ENCODE peak calls at places on chromosomes 6 and 20, in five cellular contexts. D is psoas muscle, S is testis, W is mesenchymal stem cell, U is lower lobe of right lung. F is an unnamed sample. For H3K4me1 and H3K9me3, the result is how much of the 10 kb centered on the place peaks cover.

GRCh38 chr6:117272032-117272866 is 6.9 kb downstream of the VGLL2 start:
- DNase-seq in D (no peak), S (no peak), W (no peak), U (no peak), F (no peak)

GRCh38 chr6:151617539-151617938 is 123.7 kb downstream of the CCDC170 start:
- DNase-seq in D (no peak), S (no peak), W (no peak), U (no peak), F (no peak)

GRCh38 chr6:140052757-140053729 is 678.6 kb upstream of the CITED2 start:
- DNase-seq in D (peak), S (peak), W (peak), U (no peak), F (no peak)

GRCh38 chr20:26163890-26164289 is 467.2 kb upstream of the ZNF337 start:
- DNase-seq in D (no peak), S (no peak), W (peak), U (no peak), F (no peak)

GRCh38 chr20:46398963-46399362 is 7.5 kb downstream of the ELMO2 start:
- DNase-seq in D (no peak), S (no peak), W (no peak), U (no peak), F (no peak)

GRCh38 chr6:12094689-12095088 is 82.6 kb downstream of the HIVEP1 start:
- DNase-seq in D (no peak), S (no peak), W (no peak), U (no peak), F (no peak)

GRCh38 chr20:48387675-48388074 is 440.1 kb downstream of the PREX1 start:
- DNase-seq in D (no peak), S (no peak), W (no peak), U (no peak), F (no peak)

GRCh38 chr20:3515379-3516175 is 44.8 kb downstream of the ATRN start:
- DNase-seq in D (no peak), S (no peak), W (no peak), U (no peak), F (no peak)

GRCh38 chr6:46160102-46160501 is 10.7 kb downstream of the ENPP5 start:
- DNase-seq in D (no peak), S (no peak), W (no peak), U (no peak), F (no peak)

GRCh38 chr6:5469101-5469846 is 208.0 kb downstream of the FARS2 start:
- DNase-seq in D (no peak), S (no peak), W (peak), U (no peak), F (no peak)

GRCh38 chr20:25532015-25532751 is 53.1 kb downstream of the NINL start:
- DNase-seq in D (no peak), S (no peak), W (no peak), U (no peak), F (no peak)

GRCh38 chr6:3724451-3725144 is 26.9 kb downstream of the PXDC1 start:
- DNase-seq in D (peak), S (no peak), W (no peak), U (no peak), F (peak)

GRCh38 chr6:106244521-106244920 is 81.0 kb downstream of the ATG5 start:
- DNase-seq in D (no peak), S (no peak), W (no peak), U (no peak), F (no peak)

GRCh38 chr20:34534391-34535165 is 18.4 kb downstream of the DYNLRB1 start:
- DNase-seq in D (no peak), S (no peak), W (no peak), U (no peak), F (no peak)

GRCh38 chr6:7136859-7137334 is 29.1 kb downstream of the RREB1 start:
- DNase-seq in D (no peak), S (no peak), W (no peak), U (no peak), F (no peak)

GRCh38 chr20:10670521-10671220 is 3.1 kb downstream of the JAG1 start:
- DNase-seq in D (no peak), S (no peak), W (peak), U (no peak), F (no peak)

GRCh38 chr6:126176266-126176665 is 163.6 kb upstream of the CENPW start:
- DNase-seq in D (no peak), S (no peak), W (peak), U (no peak), F (no peak)

GRCh38 chr6:158046201-158047119 is 64.8 kb downstream of the SYNJ2 start:
- DNase-seq in D (peak), S (no peak), W (no peak), U (peak), F (no peak)

GRCh38 chr6:165646484-165646883 is 16.6 kb downstream of the PDE10A start:
- DNase-seq in D (no peak), S (no peak), W (no peak), U (no peak), F (no peak)

GRCh38 chr20:23917024-23917725 is 37.6 kb upstream of the CST5 start:
- DNase-seq in D (no peak), S (no peak), W (no peak), U (no peak), F (no peak)

GRCh38 chr6:145214570-145214969 is 520.8 kb downstream of the EPM2A start:
- DNase-seq in D (no peak), S (no peak), W (peak), U (no peak), F (no peak)

GRCh38 chr6:90216081-90216977 is 80.3 kb downstream of the BACH2 start:
- DNase-seq in D (no peak), S (peak), W (peak), U (peak), F (no peak)

GRCh38 chr6:119116712-119117281 is 38.3 kb upstream of the FAM184A start:
- DNase-seq in D (no peak), S (no peak), W (no peak), U (no peak), F (no peak)

GRCh38 chr6:167679791-167680604 is 146.7 kb upstream of the AFDN start:
- DNase-seq in D (no peak), S (no peak), W (no peak), U (no peak), F (no peak)

DNA sequence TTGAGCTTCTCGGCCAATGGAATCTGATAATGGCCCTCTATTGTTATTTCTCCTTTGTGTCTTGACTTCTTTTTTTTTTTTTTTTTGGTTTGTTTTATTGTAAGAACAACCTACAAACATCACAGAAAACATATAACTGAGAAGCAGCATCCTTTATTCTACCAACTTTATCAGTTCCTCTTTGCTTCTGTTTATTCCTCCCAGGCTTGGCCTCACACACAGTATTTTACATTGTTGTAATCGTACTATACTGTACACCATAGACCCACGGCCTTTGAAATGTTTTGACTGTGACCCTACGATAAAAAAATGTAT is 558 bp upstream of the CCDC167 start:
- DNase-seq in D (no peak), S (no peak), W (no peak), U (no peak), F (no peak)
- H3K4me3 ChIP-seq in D (peak), S (peak), W (peak), U (peak), F (peak)

DNA sequence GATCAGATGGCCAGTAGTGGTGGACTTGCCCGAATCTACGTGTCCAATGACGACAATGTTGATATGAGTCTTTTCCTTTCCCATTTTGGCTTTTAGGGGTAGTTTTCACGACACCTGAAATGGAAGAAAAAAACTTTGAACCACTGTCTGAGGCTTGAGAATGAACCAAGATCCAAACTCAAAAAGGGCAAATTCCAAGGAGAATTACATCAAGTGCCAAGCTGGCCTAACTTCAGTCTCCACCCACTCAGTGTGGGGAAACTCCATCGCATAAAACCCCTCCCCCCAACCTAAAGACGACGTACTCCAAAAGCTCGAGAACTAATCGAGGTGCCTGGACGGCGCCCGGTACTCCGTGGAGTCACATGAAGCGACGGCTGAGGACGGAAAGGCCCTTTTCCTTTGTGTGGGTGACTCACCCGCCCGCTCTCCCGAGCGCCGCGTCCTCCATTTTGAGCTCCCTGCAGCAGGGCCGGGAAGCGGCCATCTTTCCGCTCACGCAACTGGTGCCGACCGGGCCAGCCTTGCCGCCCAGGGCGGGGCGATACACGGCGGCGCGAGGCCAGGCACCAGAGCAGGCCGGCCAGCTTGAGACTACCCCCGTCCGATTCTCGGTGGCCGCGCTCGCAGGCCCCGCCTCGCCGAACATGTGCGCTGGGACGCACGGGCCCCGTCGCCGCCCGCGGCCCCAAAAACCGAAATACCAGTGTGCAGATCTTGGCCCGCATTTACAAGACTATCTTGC is 717 bp downstream of the EEF1A1 start:
- DNase-seq in D (peak), S (peak), W (peak), U (peak), F (peak)
- H3K4me1 ChIP-seq in D (under half), S (under half), W (under half), U (half or more), F (under half)

GRCh38 chr6:121630716-121631115 is 195.3 kb downstream of the GJA1 start:
- DNase-seq in D (no peak), S (no peak), W (no peak), U (no peak), F (no peak)
- H3K9me3 ChIP-seq in D (under half), S (under half), W (under half), U (under half), F (under half)

DNA sequence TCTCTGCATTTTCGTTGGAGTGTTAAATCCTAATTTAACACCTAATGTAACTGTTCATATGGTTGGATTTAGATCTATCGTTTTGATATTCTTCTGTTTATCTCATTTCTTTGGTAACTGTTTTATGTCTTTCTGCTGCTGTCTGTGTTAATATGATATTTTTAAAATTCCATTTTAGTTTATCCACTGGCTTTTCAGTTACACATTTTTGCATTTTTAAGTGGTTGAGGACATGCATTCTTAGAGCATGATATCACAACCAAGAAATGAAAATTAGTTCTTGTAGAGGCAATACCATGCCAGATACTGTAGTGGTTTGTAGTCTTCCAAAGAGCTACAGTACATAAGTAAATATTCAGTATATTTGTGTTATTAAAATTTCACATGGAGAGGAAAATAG is 58.6 kb downstream of the LIN28B start:
- DNase-seq in D (no peak), S (no peak), W (peak), U (no peak), F (no peak)
- H3K4me3 ChIP-seq in D (no peak), S (no peak), W (no peak), U (no peak), F (no peak)

DNA sequence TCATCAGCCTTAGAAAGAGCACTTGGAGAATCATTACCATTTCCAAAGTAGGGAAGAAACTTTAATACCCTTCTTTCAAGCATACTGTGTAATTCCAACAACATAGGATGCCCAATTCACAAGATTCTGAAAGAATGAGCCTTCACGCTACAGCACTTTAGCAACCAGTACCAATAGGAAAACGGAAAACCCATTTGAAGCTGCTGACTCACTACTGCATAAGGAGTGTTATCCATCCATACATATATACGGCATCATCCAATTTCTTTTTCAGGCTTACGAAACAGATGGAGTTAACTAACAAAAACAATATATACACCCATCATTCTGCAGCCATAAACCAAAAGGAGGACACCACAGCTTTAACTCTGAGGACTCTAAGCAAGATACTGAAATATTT is 25.0 kb downstream of the FYN start:
- DNase-seq in D (no peak), S (no peak), W (no peak), U (no peak), F (no peak)
- H3K4me1 ChIP-seq in D (under half), S (under half), W (under half), U (half or more), F (under half)

DNA sequence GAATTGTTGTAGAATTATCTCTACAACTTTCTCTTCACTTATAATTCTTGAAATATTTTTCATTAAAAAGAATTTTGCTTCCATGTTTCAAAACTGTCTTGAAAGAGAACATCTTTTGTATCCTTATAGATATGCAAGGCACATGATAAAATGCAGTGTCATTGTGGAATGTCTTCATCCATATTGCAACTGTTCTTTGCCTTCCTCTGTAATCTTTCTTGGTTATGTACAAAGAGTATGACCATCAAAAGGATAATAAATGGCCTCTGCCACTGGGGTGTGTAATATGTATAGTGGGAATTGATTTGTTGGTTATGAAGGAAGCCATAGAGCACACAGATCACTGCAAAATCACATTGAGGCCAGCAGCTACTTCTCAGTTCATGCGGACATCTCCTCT is 703.6 kb downstream of the TFAP2A start:
- DNase-seq in D (no peak), S (no peak), W (peak), U (no peak), F (no peak)
- H3K9me3 ChIP-seq in D (under half), S (under half), W (under half), U (under half), F (under half)

GRCh38 chr6:33789550-33789895 is 593 bp upstream of the LEMD2 start:
- DNase-seq in D (no peak), S (no peak), W (no peak), U (no peak), F (no peak)
- H3K4me3 ChIP-seq in D (peak), S (peak), W (peak), U (peak), F (no peak)

F was measured in right cardiac atrium.